ENCODE peak calls at places on chromosomes 6 and 20, in six cellular contexts. One of them, this sample, is unnamed.

GRCh38 chr20:17725094-17725835 is 25.5 kb downstream of the BANF2 start:
- DNase-seq in NB4: no peak
- DNase-seq in K562: no peak
- DNase-seq in suprapubic skin: no peak
- DNase-seq in heart left ventricle: no peak
- DNase-seq in uterus: no peak
- DNase-seq in this sample: no peak

GRCh38 chr6:143754204-143754603 is 76.4 kb downstream of the PHACTR2 start:
- DNase-seq in NB4: no peak
- DNase-seq in K562: no peak
- DNase-seq in suprapubic skin: no peak
- DNase-seq in heart left ventricle: no peak
- DNase-seq in uterus: no peak
- DNase-seq in this sample: no peak

GRCh38 chr6:79377830-79378460 is 143.5 kb upstream of the HMGN3 start:
- DNase-seq in NB4: no peak
- DNase-seq in K562: no peak
- DNase-seq in suprapubic skin: no peak
- DNase-seq in heart left ventricle: no peak
- DNase-seq in uterus: no peak
- DNase-seq in this sample: no peak

GRCh38 chr6:112205521-112206458 is 48.6 kb downstream of the LAMA4 start:
- DNase-seq in NB4: no peak
- DNase-seq in K562: no peak
- DNase-seq in suprapubic skin: no peak
- DNase-seq in heart left ventricle: no peak
- DNase-seq in uterus: no peak
- DNase-seq in this sample: no peak

GRCh38 chr6:111653961-111654360 is 48.3 kb upstream of the TRAF3IP2 start:
- DNase-seq in NB4: no peak
- DNase-seq in K562: no peak
- DNase-seq in suprapubic skin: no peak
- DNase-seq in heart left ventricle: no peak
- DNase-seq in uterus: no peak
- DNase-seq in this sample: no peak

GRCh38 chr20:44217342-44218092 is 6.9 kb upstream of the OSER1 start:
- DNase-seq in NB4: peak; percentile 76
- DNase-seq in K562: peak; percentile 65
- DNase-seq in suprapubic skin: peak; percentile 68
- DNase-seq in heart left ventricle: peak; percentile 64
- DNase-seq in uterus: peak; percentile 32
- DNase-seq in this sample: peak; percentile 45

GRCh38 chr6:656460-657252 is at the start of gene HUS1B:
- DNase-seq in NB4: no peak
- DNase-seq in K562: no peak
- DNase-seq in suprapubic skin: no peak
- DNase-seq in heart left ventricle: no peak
- DNase-seq in uterus: no peak
- DNase-seq in this sample: no peak

GRCh38 chr6:3561745-3562144 is 104.9 kb upstream of the SLC22A23 start:
- DNase-seq in NB4: peak; percentile 40
- DNase-seq in K562: no peak
- DNase-seq in suprapubic skin: no peak
- DNase-seq in heart left ventricle: no peak
- DNase-seq in uterus: no peak
- DNase-seq in this sample: no peak

GRCh38 chr20:62186887-62187866 is 4.3 kb downstream of the MTG2 start:
- DNase-seq in NB4: no peak
- DNase-seq in K562: no peak
- DNase-seq in suprapubic skin: no peak
- DNase-seq in heart left ventricle: no peak
- DNase-seq in uterus: no peak
- DNase-seq in this sample: no peak

GRCh38 chr6:15441215-15441868 is 195.5 kb downstream of the JARID2 start:
- DNase-seq in NB4: peak; percentile 84
- DNase-seq in K562: peak; percentile 77
- DNase-seq in suprapubic skin: no peak
- DNase-seq in heart left ventricle: no peak
- DNase-seq in uterus: peak; percentile 35
- DNase-seq in this sample: no peak

GRCh38 chr6:11710221-11710836 is 68.3 kb downstream of the ADTRP start:
- DNase-seq in NB4: no peak
- DNase-seq in K562: no peak
- DNase-seq in suprapubic skin: no peak
- DNase-seq in heart left ventricle: no peak
- DNase-seq in uterus: no peak
- DNase-seq in this sample: no peak

GRCh38 chr6:9397981-9398559 is 962.7 kb upstream of the SLC35B3 start:
- DNase-seq in NB4: no peak
- DNase-seq in K562: no peak
- DNase-seq in suprapubic skin: no peak
- DNase-seq in heart left ventricle: peak; percentile 62
- DNase-seq in uterus: no peak
- DNase-seq in this sample: peak; percentile 26

GRCh38 chr6:101296184-101296583 is 97.3 kb upstream of the GRIK2 start:
- DNase-seq in NB4: no peak
- DNase-seq in K562: no peak
- DNase-seq in suprapubic skin: peak; percentile 55
- DNase-seq in heart left ventricle: no peak
- DNase-seq in uterus: no peak
- DNase-seq in this sample: no peak

GRCh38 chr20:23090147-23090546 is 4.0 kb upstream of the CD93 start:
- DNase-seq in NB4: no peak
- DNase-seq in K562: no peak
- DNase-seq in suprapubic skin: no peak
- DNase-seq in heart left ventricle: no peak
- DNase-seq in uterus: no peak
- DNase-seq in this sample: peak; percentile 54

GRCh38 chr6:146948790-146949342 is 255.4 kb upstream of the STXBP5 start:
- DNase-seq in NB4: no peak
- DNase-seq in K562: no peak
- DNase-seq in suprapubic skin: no peak
- DNase-seq in heart left ventricle: no peak
- DNase-seq in uterus: no peak
- DNase-seq in this sample: no peak

GRCh38 chr6:38658768-38659167 is 19.0 kb upstream of the BTBD9 start:
- DNase-seq in NB4: no peak
- DNase-seq in K562: no peak
- DNase-seq in suprapubic skin: no peak
- DNase-seq in heart left ventricle: no peak
- DNase-seq in uterus: no peak
- DNase-seq in this sample: no peak

GRCh38 chr20:56710577-56711465 is 81.7 kb downstream of the TFAP2C start:
- DNase-seq in NB4: no peak
- DNase-seq in K562: no peak
- DNase-seq in suprapubic skin: no peak
- DNase-seq in heart left ventricle: no peak
- DNase-seq in uterus: no peak
- DNase-seq in this sample: no peak

GRCh38 chr6:44593539-44593944 is 206.0 kb downstream of the CDC5L start:
- DNase-seq in NB4: peak; percentile 81
- DNase-seq in K562: peak; percentile 49
- DNase-seq in suprapubic skin: no peak
- DNase-seq in heart left ventricle: no peak
- DNase-seq in uterus: no peak
- DNase-seq in this sample: no peak

GRCh38 chr20:12358006-12358654 is 440.4 kb downstream of the BTBD3 start:
- DNase-seq in NB4: peak; percentile 31
- DNase-seq in K562: no peak
- DNase-seq in suprapubic skin: no peak
- DNase-seq in heart left ventricle: no peak
- DNase-seq in uterus: no peak
- DNase-seq in this sample: no peak

GRCh38 chr6:39791850-39792500 is at the start of gene DAAM2:
- DNase-seq in NB4: no peak
- DNase-seq in K562: no peak
- DNase-seq in suprapubic skin: peak; percentile 71
- DNase-seq in heart left ventricle: peak; percentile 85
- DNase-seq in uterus: peak; percentile 78
- DNase-seq in this sample: peak; percentile 92

GRCh38 chr6:26194774-26195375 is 107.6 kb downstream of the HFE start:
- DNase-seq in NB4: no peak
- DNase-seq in K562: no peak
- DNase-seq in suprapubic skin: no peak
- DNase-seq in heart left ventricle: no peak
- DNase-seq in uterus: no peak
- DNase-seq in this sample: no peak

GRCh38 chr20:6055161-6055783 is 1.4 kb upstream of the LRRN4 start:
- DNase-seq in NB4: no peak
- DNase-seq in K562: peak; percentile 34
- DNase-seq in suprapubic skin: no peak
- DNase-seq in heart left ventricle: no peak
- DNase-seq in uterus: no peak
- DNase-seq in this sample: no peak

GRCh38 chr20:5642155-5642981 is 107.8 kb upstream of the SHLD1 start:
- DNase-seq in NB4: peak; percentile 45
- DNase-seq in K562: no peak
- DNase-seq in suprapubic skin: no peak
- DNase-seq in heart left ventricle: no peak
- DNase-seq in uterus: no peak
- DNase-seq in this sample: no peak

GRCh38 chr6:33201147-33201545 is 479 bp downstream of the SLC39A7 start:
- DNase-seq in NB4: peak; percentile 33
- DNase-seq in K562: peak; percentile 78
- DNase-seq in suprapubic skin: no peak
- DNase-seq in heart left ventricle: no peak
- DNase-seq in uterus: no peak
- DNase-seq in this sample: no peak

GRCh38 chr6:107661291-107661690 is 162.8 kb downstream of the SCML4 start:
- DNase-seq in NB4: no peak
- DNase-seq in K562: no peak
- DNase-seq in suprapubic skin: no peak
- DNase-seq in heart left ventricle: no peak
- DNase-seq in uterus: no peak
- DNase-seq in this sample: no peak

GRCh38 chr6:107657755-107658461 is 166.2 kb downstream of the SCML4 start:
- DNase-seq in NB4: peak; percentile 78
- DNase-seq in K562: no peak
- DNase-seq in suprapubic skin: no peak
- DNase-seq in heart left ventricle: no peak
- DNase-seq in uterus: peak; percentile 57
- DNase-seq in this sample: no peak

GRCh38 chr6:107657373-107657754 is 166.7 kb downstream of the SCML4 start:
- DNase-seq in NB4: no peak
- DNase-seq in K562: no peak
- DNase-seq in suprapubic skin: no peak
- DNase-seq in heart left ventricle: no peak
- DNase-seq in uterus: no peak
- DNase-seq in this sample: no peak

GRCh38 chr6:107660839-107661238 is 163.3 kb downstream of the SCML4 start:
- DNase-seq in NB4: no peak
- DNase-seq in K562: no peak
- DNase-seq in suprapubic skin: no peak
- DNase-seq in heart left ventricle: no peak
- DNase-seq in uterus: no peak
- DNase-seq in this sample: no peak

DNA sequence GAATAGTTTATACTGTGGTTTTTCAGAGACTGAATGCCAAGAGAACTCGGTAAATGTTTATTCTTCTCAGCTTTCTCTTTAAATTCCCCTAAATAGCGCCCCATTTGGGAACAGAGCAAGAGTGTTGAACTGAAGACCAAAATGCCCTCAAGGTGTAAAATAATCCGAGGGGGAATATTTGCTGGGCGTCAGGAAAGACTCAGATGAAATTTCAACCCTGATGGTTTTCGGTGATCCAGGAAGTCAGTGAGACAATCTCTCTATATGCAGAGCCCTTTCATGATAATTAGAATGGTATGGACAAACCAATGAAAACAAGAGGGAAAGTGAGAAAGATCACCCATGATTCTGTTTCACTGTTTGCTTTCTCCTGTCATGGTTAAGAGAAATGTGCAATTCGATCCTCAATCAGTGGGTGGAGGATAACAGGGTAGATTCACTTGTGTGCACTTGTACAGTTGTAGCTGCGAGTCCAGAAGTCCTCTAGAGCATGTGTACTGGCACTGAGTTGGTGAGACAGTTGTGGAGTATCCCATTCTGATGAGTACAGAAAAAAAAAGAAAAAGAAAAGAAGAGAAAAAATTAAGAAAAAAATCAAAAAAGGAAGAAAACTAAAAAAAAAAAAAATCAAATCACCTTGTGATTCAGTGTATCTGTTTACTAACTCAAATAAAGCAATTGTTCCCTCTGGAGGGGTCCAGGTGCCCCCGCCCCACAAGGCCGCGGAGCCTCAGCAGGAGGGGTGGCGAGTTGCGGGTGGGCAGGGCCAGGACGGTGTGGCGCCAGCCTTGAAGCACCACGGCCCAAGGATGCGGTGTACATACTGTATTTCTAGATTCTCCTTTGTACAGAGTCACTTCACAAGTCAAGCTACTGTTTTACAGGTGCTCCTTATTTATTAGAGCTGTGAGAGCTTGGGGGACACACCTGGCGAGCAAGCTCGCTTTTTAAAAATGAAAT is 164.9 kb downstream of the SCML4 start:
- DNase-seq in NB4: no peak
- DNase-seq in K562: no peak
- DNase-seq in suprapubic skin: no peak
- DNase-seq in heart left ventricle: no peak
- DNase-seq in uterus: no peak
- DNase-seq in this sample: no peak
- H3K4me3 ChIP-seq in NB4: no peak overlapping the region
- H3K4me3 ChIP-seq in K562: no peak overlapping the region
- H3K4me3 ChIP-seq in suprapubic skin: no peak overlapping the region
- H3K4me3 ChIP-seq in heart left ventricle: no peak overlapping the region
- H3K4me3 ChIP-seq in uterus: no peak overlapping the region
- H3K4me3 ChIP-seq in this sample: no peak overlapping the region

GRCh38 chr20:48623176-48623905 is 204.5 kb downstream of the PREX1 start:
- DNase-seq in NB4: no peak
- DNase-seq in K562: no peak
- DNase-seq in suprapubic skin: no peak
- DNase-seq in heart left ventricle: no peak
- DNase-seq in uterus: no peak
- DNase-seq in this sample: no peak
- TF ChIP-seq POLR2A in NB4: no peak
- TF ChIP-seq POLR2A in K562: no peak
- TF ChIP-seq POLR2A in suprapubic skin: no peak
- TF ChIP-seq POLR2A in heart left ventricle: no peak
- TF ChIP-seq POLR2A in uterus: no peak
- TF ChIP-seq POLR2A in this sample: no peak

GRCh38 chr6:35496851-35497570 is at the start of gene TEAD3:
- DNase-seq in NB4: peak; percentile 79
- DNase-seq in K562: peak; percentile 98
- DNase-seq in suprapubic skin: peak; percentile 75
- DNase-seq in heart left ventricle: peak; percentile 80
- DNase-seq in uterus: peak; percentile 88
- DNase-seq in this sample: peak; percentile 31
- TF ChIP-seq CTCF in NB4: no peak
- TF ChIP-seq CTCF in K562: no peak
- TF ChIP-seq CTCF in suprapubic skin: no peak
- TF ChIP-seq CTCF in heart left ventricle: no peak
- TF ChIP-seq CTCF in uterus: peak; percentile 21
- TF ChIP-seq CTCF in this sample: no peak

DNA sequence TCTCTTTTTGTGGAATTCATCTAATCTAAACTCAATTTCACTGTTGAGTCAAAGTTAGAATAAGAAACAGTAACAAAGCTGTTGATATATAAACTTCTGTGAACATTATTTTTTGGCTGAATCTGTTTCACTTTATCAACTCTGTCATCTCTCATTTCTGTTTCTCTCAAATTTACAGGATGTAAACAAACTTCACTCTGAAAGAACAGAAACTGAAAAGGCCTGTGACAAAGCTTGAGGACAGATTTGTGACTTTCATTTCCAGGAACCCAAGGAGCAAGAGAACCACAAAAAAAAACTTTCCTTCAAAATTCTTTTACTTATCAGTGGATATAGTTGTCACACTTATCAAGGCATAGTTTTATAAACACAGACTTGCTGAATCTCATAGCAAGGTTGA is 447.9 kb upstream of the OPRM1 start:
- DNase-seq in NB4: no peak
- DNase-seq in K562: no peak
- DNase-seq in suprapubic skin: no peak
- DNase-seq in heart left ventricle: no peak
- DNase-seq in uterus: no peak
- DNase-seq in this sample: no peak
- H3K4me3 ChIP-seq in NB4: no peak overlapping the region
- H3K4me3 ChIP-seq in K562: no peak overlapping the region
- H3K4me3 ChIP-seq in suprapubic skin: no peak overlapping the region
- H3K4me3 ChIP-seq in heart left ventricle: no peak overlapping the region
- H3K4me3 ChIP-seq in uterus: no peak overlapping the region
- H3K4me3 ChIP-seq in this sample: no peak overlapping the region

This sample was measured in lower leg skin.